ENCODE peak calls at places on chromosomes 7 and 10, in four cellular contexts. Y is H1, G is K562, K is HepG2. X is an unnamed sample.

GRCh38 chr7:3200504-3200903 is 100.5 kb upstream of the SDK1 start:
- DNase-seq in Y (peak; percentile 41), G (peak; percentile 37), K (peak; percentile 65), X (peak; percentile 12)

GRCh38 chr7:27933691-27934565 is 194.0 kb downstream of the TAX1BP1 start:
- DNase-seq in G (no peak), K (no peak), Y (no peak), X (no peak)

GRCh38 chr7:44695756-44696155 is 52.9 kb upstream of the ZMIZ2 start:
- DNase-seq in Y (no peak), K (no peak), G (no peak), X (no peak)

GRCh38 chr7:107103369-107103768 is 58.9 kb downstream of the PRKAR2B start:
- DNase-seq in K (no peak), Y (no peak), G (peak; percentile 63), X (no peak)

GRCh38 chr10:99843310-99843709 is 60.9 kb downstream of the ABCC2 start:
- DNase-seq in K (no peak), G (no peak), Y (no peak), X (no peak)

GRCh38 chr10:59383436-59383835 is 21.1 kb upstream of the FAM13C start:
- DNase-seq in Y (no peak), G (no peak), K (no peak), X (no peak)

GRCh38 chr10:124701038-124701365 is 43.2 kb downstream of the FAM53B start:
- DNase-seq in K (no peak), Y (no peak), G (no peak), X (no peak)

GRCh38 chr10:77857272-77857671 is 69.3 kb downstream of the DLG5 start:
- DNase-seq in G (no peak), K (no peak), Y (no peak), X (no peak)

GRCh38 chr7:151798851-151799428 is 78.0 kb downstream of the PRKAG2 start:
- DNase-seq in G (no peak), Y (no peak), K (no peak), X (no peak)

GRCh38 chr10:83931669-83932068 is 207.6 kb upstream of the GHITM start:
- DNase-seq in Y (no peak), G (no peak), K (no peak), X (no peak)

DNA sequence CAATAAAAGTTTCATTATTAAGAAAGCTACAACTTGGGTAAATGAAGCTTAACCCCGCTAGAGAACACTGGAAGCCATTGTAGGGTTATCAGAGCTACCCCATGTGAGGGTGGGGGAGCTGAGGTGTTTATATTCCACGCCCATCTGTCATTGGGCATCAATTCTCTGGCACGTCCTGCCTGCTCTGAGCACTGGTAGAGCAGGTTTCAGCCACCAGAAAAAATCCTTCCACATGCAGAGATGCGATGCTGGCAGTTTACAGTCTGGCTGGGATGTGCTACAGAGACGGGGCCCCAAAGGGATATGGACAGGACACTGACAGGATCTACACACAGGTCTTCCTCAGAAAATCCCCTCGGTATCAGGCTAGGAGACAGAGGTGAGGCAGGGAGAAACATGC is 15.9 kb upstream of the RAPGEF5 start:
- DNase-seq in Y (no peak), K (no peak), G (peak; percentile 14), X (no peak)
- TF ChIP-seq ATF3 in Y (no peak), K (no peak), G (no peak), X (no peak)

GRCh38 chr10:23362879-23363787 is 18.5 kb upstream of the C10orf67 start:
- DNase-seq in G (no peak), Y (no peak), K (no peak), X (no peak)
- TF ChIP-seq FOSL1 in G (no peak), Y (no peak), K (no peak), X (no peak)

GRCh38 chr10:119859422-119860258 is 13.0 kb downstream of the MCMBP start:
- DNase-seq in K (peak; percentile 44), G (no peak), Y (no peak), X (peak; percentile 59)
- TF ChIP-seq ATF3 in K (no peak), G (no peak), Y (no peak), X (no peak)

GRCh38 chr10:6212806-6213205 is 10.1 kb downstream of the PFKFB3 start:
- DNase-seq in K (no peak), G (no peak), Y (no peak), X (no peak)

GRCh38 chr10:6215241-6215640 is 12.5 kb downstream of the PFKFB3 start:
- DNase-seq in Y (no peak), K (no peak), G (no peak), X (no peak)

GRCh38 chr10:6214612-6215011 is 11.9 kb downstream of the PFKFB3 start:
- DNase-seq in K (no peak), G (no peak), Y (no peak), X (no peak)

GRCh38 chr10:6213257-6213905 is 10.6 kb downstream of the PFKFB3 start:
- DNase-seq in Y (no peak), G (no peak), K (no peak), X (no peak)

GRCh38 chr10:6213908-6214307 is 11.2 kb downstream of the PFKFB3 start:
- DNase-seq in K (no peak), G (no peak), Y (no peak), X (no peak)
- TF ChIP-seq FOSL1 in K (no peak), G (no peak), Y (no peak), X (no peak)

GRCh38 chr10:88991161-88991899 is 732 bp downstream of the FAS start:
- DNase-seq in G (peak; percentile 34), K (peak; percentile 54), Y (no peak), X (peak; percentile 35)
- TF ChIP-seq ATF3 in G (no peak), K (no peak), Y (no peak), X (no peak)

GRCh38 chr7:127346575-127347256 is 45.8 kb downstream of the ZNF800 start:
- DNase-seq in Y (no peak), G (no peak), K (no peak), X (no peak)

GRCh38 chr7:127349881-127350280 is 42.6 kb downstream of the ZNF800 start:
- DNase-seq in Y (no peak), K (no peak), G (no peak), X (no peak)

GRCh38 chr7:127350586-127350985 is 41.9 kb downstream of the ZNF800 start:
- DNase-seq in G (no peak), Y (no peak), K (no peak), X (no peak)

GRCh38 chr7:127348247-127348631 is 44.3 kb downstream of the ZNF800 start:
- DNase-seq in Y (no peak), G (no peak), K (no peak), X (no peak)

DNA sequence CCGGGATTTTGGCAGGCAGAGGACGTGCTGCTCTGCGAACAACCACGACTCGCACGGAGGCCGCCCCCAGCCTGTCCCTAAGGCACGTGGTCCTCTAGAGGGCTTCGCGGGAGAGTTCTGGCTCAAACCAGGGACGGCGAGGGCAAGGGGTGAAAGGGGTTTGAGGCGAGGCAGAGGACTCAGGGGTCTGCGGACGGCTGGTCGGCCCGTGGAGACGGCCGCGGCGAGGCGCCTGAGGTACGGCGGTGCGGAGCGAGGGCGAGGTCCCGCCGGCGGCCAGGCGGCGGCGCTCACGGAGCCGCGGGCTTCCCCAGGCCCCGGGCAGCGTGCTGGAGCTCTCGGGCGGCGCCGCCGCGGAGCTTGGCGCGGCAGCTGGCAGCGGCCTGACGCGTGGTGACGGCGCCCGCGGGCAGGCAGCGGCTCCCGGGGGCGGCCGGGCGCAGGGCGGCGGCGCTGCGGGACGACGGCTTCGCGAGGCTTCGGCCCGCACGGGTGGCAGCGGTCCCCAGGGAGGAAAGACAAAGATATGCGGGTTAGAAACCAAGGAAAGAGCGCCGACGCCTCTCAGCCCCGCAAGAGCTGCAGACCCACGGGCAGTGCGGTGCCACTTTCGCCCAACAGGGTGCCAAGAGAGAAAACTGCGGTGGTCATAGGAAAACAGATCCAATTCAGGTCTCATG is 44.8 kb downstream of the ZNF800 start:
- DNase-seq in G (peak; percentile 88), Y (peak; percentile 50), K (peak; percentile 28), X (no peak)
- TF ChIP-seq FOSL1 in G (no peak), Y (no peak), K (no peak), X (no peak)

X was measured in HCT116.